ENCODE peak calls at places on chromosomes 12 and 14, in nine cellular contexts. E is left lung, B is AG09319, K is foreskin fibroblast, R is psoas muscle, T is astrocyte of the cerebellum, V is fibroblast of villous mesenchyme, M is keratinocyte, S is mesothelial cell of epicardium. D is an unnamed sample.

GRCh38 chr14:29608861-29609260 is 318.8 kb downstream of the PRKD1 start:
- DNase-seq in K (no peak), R (no peak), S (no peak), V (no peak), B (no peak), E (no peak), M (no peak), T (no peak), D (no peak)

GRCh38 chr12:23084236-23084995 is 459.4 kb downstream of the ETNK1 start:
- DNase-seq in E (peak; percentile 32), T (peak; percentile 83), K (peak; percentile 10), V (peak; percentile 79), M (peak; percentile 98), S (no peak), R (no peak), B (peak; percentile 53), D (no peak)

GRCh38 chr14:81222694-81223093 is 1.9 kb upstream of the GTF2A1 start:
- DNase-seq in M (no peak), T (no peak), K (peak; percentile 12), E (no peak), B (no peak), R (no peak), V (no peak), S (no peak), D (no peak)

GRCh38 chr14:29821665-29822429 is 105.8 kb downstream of the PRKD1 start:
- DNase-seq in M (no peak), T (no peak), V (no peak), S (no peak), B (no peak), E (no peak), R (no peak), K (peak; percentile 13), D (no peak)

GRCh38 chr12:55636853-55637252 is at the start of gene OR10P1:
- DNase-seq in T (no peak), R (no peak), M (no peak), E (no peak), B (no peak), K (no peak), S (no peak), V (no peak), D (no peak)

GRCh38 chr14:39339003-39339402 is 93.2 kb downstream of the FBXO33 start:
- DNase-seq in T (peak; percentile 28), S (no peak), B (no peak), M (no peak), E (no peak), K (no peak), V (no peak), R (no peak), D (no peak)

GRCh38 chr14:63276492-63277342 is 42.0 kb downstream of the GPHB5 start:
- DNase-seq in K (peak; percentile 77), T (peak; percentile 45), R (no peak), V (peak; percentile 52), B (peak; percentile 0), E (no peak), S (no peak), M (peak; percentile 15), D (no peak)

GRCh38 chr12:1890119-1890703 is 28.2 kb downstream of the CACNA2D4 start:
- DNase-seq in K (no peak), V (no peak), E (no peak), R (no peak), T (no peak), S (no peak), B (no peak), M (no peak), D (no peak)

GRCh38 chr14:22524105-22524783 is 64.8 kb downstream of the DAD1 start:
- DNase-seq in V (no peak), R (no peak), M (no peak), E (no peak), K (no peak), S (no peak), B (no peak), T (no peak), D (no peak)

GRCh38 chr12:115224031-115224430 is 540.1 kb upstream of the TBX3 start:
- DNase-seq in M (no peak), K (peak; percentile 42), S (peak; percentile 51), B (no peak), E (no peak), R (no peak), T (no peak), V (no peak), D (no peak)

GRCh38 chr12:27922591-27923139 is 49.9 kb downstream of the PTHLH start:
- DNase-seq in M (peak; percentile 35), B (no peak), S (no peak), T (no peak), K (peak; percentile 74), V (peak; percentile 9), E (no peak), R (no peak), D (no peak)

GRCh38 chr14:26281280-26281998 is 316.4 kb downstream of the NOVA1 start:
- DNase-seq in V (peak; percentile 65), R (no peak), E (no peak), T (peak; percentile 19), K (peak; percentile 65), M (peak; percentile 26), S (no peak), B (peak; percentile 63), D (no peak)

GRCh38 chr12:109650808-109651207 is 62.8 kb upstream of the FAM222A start:
- DNase-seq in E (no peak), B (no peak), R (no peak), T (no peak), V (no peak), S (no peak), M (no peak), K (no peak), D (no peak)

GRCh38 chr12:46659844-46660243 is 166.0 kb downstream of the SLC38A4 start:
- DNase-seq in R (no peak), K (no peak), T (no peak), V (no peak), B (no peak), M (no peak), E (no peak), S (no peak), D (no peak)

GRCh38 chr14:56057071-56057865 is 60.9 kb upstream of the PELI2 start:
- DNase-seq in K (no peak), T (no peak), R (no peak), S (no peak), M (no peak), B (no peak), E (no peak), V (no peak), D (no peak)

GRCh38 chr14:68510201-68510600 is 282.7 kb downstream of the ZFP36L1 start:
- DNase-seq in M (no peak), K (peak; percentile 96), R (peak; percentile 67), B (peak; percentile 93), V (peak; percentile 91), T (peak; percentile 8), S (peak; percentile 61), E (no peak), D (no peak)

GRCh38 chr14:100658514-100658886 is 68.2 kb upstream of the DLK1 start:
- DNase-seq in V (no peak), M (no peak), S (no peak), T (no peak), R (no peak), E (no peak), K (no peak), B (no peak), D (no peak)

GRCh38 chr14:32430326-32430725 is 101.2 kb downstream of the AKAP6 start:
- DNase-seq in V (no peak), E (no peak), T (peak; percentile 46), B (no peak), K (peak; percentile 22), S (no peak), R (no peak), M (no peak), D (no peak)

GRCh38 chr12:124390442-124391116 is 95.7 kb downstream of the RFLNA start:
- DNase-seq in E (peak; percentile 78), M (no peak), T (no peak), R (peak; percentile 84), K (peak; percentile 85), S (no peak), V (peak; percentile 84), B (no peak), D (no peak)

GRCh38 chr12:120381752-120382419 is 12.9 kb upstream of the MSI1 start:
- DNase-seq in M (no peak), T (no peak), S (no peak), K (peak; percentile 33), V (peak; percentile 72), E (no peak), R (no peak), B (no peak), D (no peak)

GRCh38 chr12:22396253-22396652 is 61.7 kb upstream of the ST8SIA1 start:
- DNase-seq in S (no peak), T (no peak), V (no peak), M (no peak), K (no peak), R (no peak), B (no peak), E (no peak), D (no peak)

GRCh38 chr14:105865266-105865903 is 339.0 kb downstream of the TMEM121 start:
- DNase-seq in B (no peak), R (no peak), V (no peak), S (peak; percentile 37), T (no peak), K (no peak), E (no peak), M (no peak), D (no peak)
- TF ChIP-seq CTCF in B (no peak), R (no peak), V (no peak), S (no peak), T (no peak), K (no peak), E (no peak), M (no peak), D (no peak)

DNA sequence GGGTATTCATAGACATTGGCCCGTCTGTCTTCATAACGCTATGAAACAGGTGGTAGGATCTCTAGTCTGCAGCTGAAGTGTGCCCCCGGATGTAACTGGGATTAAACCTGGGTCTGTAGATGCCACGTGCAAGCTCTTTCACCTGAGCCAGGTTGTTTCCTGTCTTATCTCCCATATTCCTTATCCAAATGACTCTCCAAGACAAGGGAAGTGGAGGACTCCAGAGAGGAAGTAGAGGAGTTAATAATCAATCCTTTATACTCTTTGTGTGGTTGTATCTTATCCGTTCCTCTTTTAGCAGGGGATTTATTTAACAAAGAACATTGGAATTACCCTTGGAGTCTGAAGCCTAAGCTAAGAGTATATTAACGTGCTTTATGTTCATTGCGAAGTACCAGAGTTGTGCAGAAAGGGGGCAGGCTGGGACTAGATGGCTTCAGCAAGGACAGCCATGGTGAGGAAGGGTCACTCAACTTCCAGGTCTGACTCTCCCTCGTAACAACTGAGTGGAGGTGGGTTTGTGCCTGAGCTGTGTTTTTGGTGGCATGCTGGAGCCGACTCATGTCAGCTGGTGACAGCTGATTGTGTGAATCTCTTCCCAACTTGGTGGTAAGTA is 82.9 kb downstream of the RIN3 start:
- DNase-seq in R (no peak), M (no peak), T (no peak), B (no peak), S (no peak), V (peak; percentile 23), E (no peak), K (no peak), D (no peak)
- TF ChIP-seq CTCF in R (no peak), M (peak; percentile 27), T (no peak), B (no peak), S (no peak), V (peak; percentile 26), E (no peak), K (no peak), D (peak; percentile 22)

GRCh38 chr12:3680919-3681594 is 71.9 kb downstream of the CRACR2A start:
- DNase-seq in V (peak; percentile 25), M (no peak), S (no peak), R (peak; percentile 74), B (no peak), K (peak; percentile 68), T (no peak), E (no peak), D (no peak)
- TF ChIP-seq CTCF in V (peak; percentile 23), M (peak; percentile 60), S (no peak), R (no peak), B (no peak), K (no peak), T (no peak), E (no peak), D (peak; percentile 54)

GRCh38 chr12:13695781-13696180 is 285.6 kb downstream of the GRIN2B start:
- DNase-seq in E (no peak), V (no peak), M (no peak), R (no peak), S (no peak), T (no peak), K (no peak), B (no peak), D (no peak)
- TF ChIP-seq CTCF in E (no peak), V (no peak), M (no peak), R (no peak), S (no peak), T (no peak), K (no peak), B (no peak), D (no peak)